ENCODE peak calls at places on chromosomes 16 and 17, in four cellular contexts. V, T, C and R are unnamed samples.

GRCh38 chr16:78310990-78311561 is 211.6 kb downstream of the WWOX start:
- DNase-seq in V (no peak), T (no peak), C (no peak), R (peak; percentile 36)

GRCh38 chr16:65418435-65418834 is 296.6 kb upstream of the CDH11 start:
- DNase-seq in V (no peak), T (no peak), C (no peak), R (no peak)

GRCh38 chr17:47741109-47741792 is 8.2 kb downstream of the TBX21 start:
- DNase-seq in V (no peak), T (peak; percentile 64), C (no peak), R (no peak)

GRCh38 chr16:337975-338575 is 14.4 kb downstream of the AXIN1 start:
- DNase-seq in V (no peak), T (no peak), C (no peak), R (no peak)

GRCh38 chr17:1186923-1187771 is 7.4 kb upstream of the ABR start:
- DNase-seq in V (peak; percentile 31), T (peak; percentile 46), C (peak; percentile 44), R (peak; percentile 96)

GRCh38 chr17:64442550-64442971 is 6.4 kb upstream of the MILR1 start:
- DNase-seq in V (no peak), T (no peak), C (no peak), R (no peak)

GRCh38 chr17:81923302-81924260 is 4.0 kb downstream of the MAFG start:
- DNase-seq in V (no peak), T (no peak), C (no peak), R (peak; percentile 92)

GRCh38 chr17:81342700-81343070 is 47.6 kb upstream of the SLC38A10 start:
- DNase-seq in V (no peak), T (no peak), C (no peak), R (peak; percentile 91)

GRCh38 chr16:1974157-1975070 is 2.6 kb downstream of the TBL3 start:
- DNase-seq in V (no peak), T (no peak), C (no peak), R (no peak)

GRCh38 chr17:31072186-31072585 is 22.6 kb upstream of the NF1 start:
- DNase-seq in V (peak; percentile 41), T (no peak), C (no peak), R (no peak)

GRCh38 chr16:24075929-24076716 is 180.0 kb upstream of the CACNG3 start:
- DNase-seq in V (no peak), T (no peak), C (no peak), R (peak; percentile 13)

GRCh38 chr16:5415123-5415522 is 317.5 kb upstream of the EEF2KMT start:
- DNase-seq in V (no peak), T (no peak), C (no peak), R (peak; percentile 41)

GRCh38 chr17:4559139-4559791 is 1.1 kb downstream of the GGT6 start:
- DNase-seq in V (no peak), T (no peak), C (no peak), R (peak; percentile 65)

GRCh38 chr17:57097832-57098421 is 12.9 kb downstream of the AKAP1 start:
- DNase-seq in V (peak; percentile 66), T (peak; percentile 76), C (no peak), R (no peak)

GRCh38 chr17:44547625-44548297 is 9.5 kb upstream of the FZD2 start:
- DNase-seq in V (no peak), T (no peak), C (no peak), R (peak; percentile 78)

GRCh38 chr17:5019475-5019956 is 15.7 kb downstream of the SLC52A1 start:
- DNase-seq in V (no peak), T (no peak), C (no peak), R (peak; percentile 84)

GRCh38 chr17:7191571-7192270 is 12.6 kb upstream of the ASGR1 start:
- DNase-seq in V (no peak), T (no peak), C (no peak), R (peak; percentile 96)

GRCh38 chr17:7825206-7825980 is 8.6 kb upstream of the KDM6B start:
- DNase-seq in V (no peak), T (no peak), C (no peak), R (no peak)

GRCh38 chr17:76523084-76524037 is 14.1 kb downstream of the CYGB start:
- DNase-seq in V (no peak), T (peak; percentile 82), C (peak; percentile 73), R (peak; percentile 97)

GRCh38 chr16:85393674-85394510 is 219.2 kb upstream of the GSE1 start:
- DNase-seq in V (no peak), T (peak; percentile 19), C (peak; percentile 46), R (peak; percentile 99)

GRCh38 chr16:17312100-17312732 is 158.5 kb downstream of the XYLT1 start:
- DNase-seq in V (no peak), T (no peak), C (no peak), R (no peak)